ENCODE peak calls at places on chromosome 16, in eight cellular contexts. One of them, this sample, is unnamed.

GRCh38 chr16:25297151-25297787 is 39.6 kb upstream of the ZKSCAN2 start:
- DNase-seq in esophagus squamous epithelium: no peak
- DNase-seq in stimulated activated CD8-positive, alpha-beta memory T cell treated with anti-CD3 and anti-CD28 coated beads, Interleukin-2, amount 100 ng/mL, for 48 hours: no peak
- DNase-seq in T-helper 1 cell: no peak
- DNase-seq in activated gamma-delta T cell treated with anti-CD3 and anti-CD28 coated beads, Interleukin-2, amount 50 U/mL, for 16 hours: no peak
- DNase-seq in Calu3: no peak
- DNase-seq in SJSA1: no peak
- DNase-seq in IMR-90: no peak
- DNase-seq in this sample: no peak

GRCh38 chr16:28983644-28984043 is 1.2 kb upstream of the LAT start:
- DNase-seq in esophagus squamous epithelium: no peak
- DNase-seq in stimulated activated CD8-positive, alpha-beta memory T cell treated with anti-CD3 and anti-CD28 coated beads, Interleukin-2, amount 100 ng/mL, for 48 hours: no peak
- DNase-seq in T-helper 1 cell: no peak
- DNase-seq in activated gamma-delta T cell treated with anti-CD3 and anti-CD28 coated beads, Interleukin-2, amount 50 U/mL, for 16 hours: no peak
- DNase-seq in Calu3: no peak
- DNase-seq in SJSA1: no peak
- DNase-seq in IMR-90: no peak
- DNase-seq in this sample: no peak

GRCh38 chr16:78727536-78727935 is 628.1 kb downstream of the WWOX start:
- DNase-seq in esophagus squamous epithelium: no peak
- DNase-seq in stimulated activated CD8-positive, alpha-beta memory T cell treated with anti-CD3 and anti-CD28 coated beads, Interleukin-2, amount 100 ng/mL, for 48 hours: no peak
- DNase-seq in T-helper 1 cell: no peak
- DNase-seq in activated gamma-delta T cell treated with anti-CD3 and anti-CD28 coated beads, Interleukin-2, amount 50 U/mL, for 16 hours: no peak
- DNase-seq in Calu3: no peak
- DNase-seq in SJSA1: no peak
- DNase-seq in IMR-90: no peak
- DNase-seq in this sample: no peak

GRCh38 chr16:76265434-76266045 is 11.7 kb upstream of the CNTNAP4 start:
- DNase-seq in esophagus squamous epithelium: no peak
- DNase-seq in stimulated activated CD8-positive, alpha-beta memory T cell treated with anti-CD3 and anti-CD28 coated beads, Interleukin-2, amount 100 ng/mL, for 48 hours: no peak
- DNase-seq in T-helper 1 cell: no peak
- DNase-seq in activated gamma-delta T cell treated with anti-CD3 and anti-CD28 coated beads, Interleukin-2, amount 50 U/mL, for 16 hours: no peak
- DNase-seq in Calu3: peak; percentile 62
- DNase-seq in SJSA1: no peak
- DNase-seq in IMR-90: peak; percentile 1
- DNase-seq in this sample: no peak

GRCh38 chr16:87580855-87581261 is 21.4 kb upstream of the JPH3 start:
- DNase-seq in esophagus squamous epithelium: no peak
- DNase-seq in stimulated activated CD8-positive, alpha-beta memory T cell treated with anti-CD3 and anti-CD28 coated beads, Interleukin-2, amount 100 ng/mL, for 48 hours: no peak
- DNase-seq in T-helper 1 cell: no peak
- DNase-seq in activated gamma-delta T cell treated with anti-CD3 and anti-CD28 coated beads, Interleukin-2, amount 50 U/mL, for 16 hours: no peak
- DNase-seq in Calu3: no peak
- DNase-seq in SJSA1: peak; percentile 98
- DNase-seq in IMR-90: peak; percentile 46
- DNase-seq in this sample: no peak

GRCh38 chr16:30523768-30524574 is 2.4 kb downstream of the ZNF768 start:
- DNase-seq in esophagus squamous epithelium: no peak
- DNase-seq in stimulated activated CD8-positive, alpha-beta memory T cell treated with anti-CD3 and anti-CD28 coated beads, Interleukin-2, amount 100 ng/mL, for 48 hours: no peak
- DNase-seq in T-helper 1 cell: no peak
- DNase-seq in activated gamma-delta T cell treated with anti-CD3 and anti-CD28 coated beads, Interleukin-2, amount 50 U/mL, for 16 hours: no peak
- DNase-seq in Calu3: no peak
- DNase-seq in SJSA1: no peak
- DNase-seq in IMR-90: no peak
- DNase-seq in this sample: no peak

GRCh38 chr16:5025171-5025632 is 8.5 kb downstream of the NAGPA start:
- DNase-seq in esophagus squamous epithelium: no peak
- DNase-seq in stimulated activated CD8-positive, alpha-beta memory T cell treated with anti-CD3 and anti-CD28 coated beads, Interleukin-2, amount 100 ng/mL, for 48 hours: no peak
- DNase-seq in T-helper 1 cell: no peak
- DNase-seq in activated gamma-delta T cell treated with anti-CD3 and anti-CD28 coated beads, Interleukin-2, amount 50 U/mL, for 16 hours: no peak
- DNase-seq in Calu3: peak; percentile 28
- DNase-seq in SJSA1: no peak
- DNase-seq in IMR-90: no peak
- DNase-seq in this sample: no peak

GRCh38 chr16:58684001-58684353 is 593 bp downstream of the SLC38A7 start:
- DNase-seq in esophagus squamous epithelium: no peak
- DNase-seq in stimulated activated CD8-positive, alpha-beta memory T cell treated with anti-CD3 and anti-CD28 coated beads, Interleukin-2, amount 100 ng/mL, for 48 hours: no peak
- DNase-seq in T-helper 1 cell: no peak
- DNase-seq in activated gamma-delta T cell treated with anti-CD3 and anti-CD28 coated beads, Interleukin-2, amount 50 U/mL, for 16 hours: no peak
- DNase-seq in Calu3: no peak
- DNase-seq in SJSA1: peak; percentile 15
- DNase-seq in IMR-90: peak; percentile 10
- DNase-seq in this sample: no peak

GRCh38 chr16:3155181-3155580 is 20.4 kb downstream of the ZNF213 start:
- DNase-seq in esophagus squamous epithelium: no peak
- DNase-seq in stimulated activated CD8-positive, alpha-beta memory T cell treated with anti-CD3 and anti-CD28 coated beads, Interleukin-2, amount 100 ng/mL, for 48 hours: no peak
- DNase-seq in T-helper 1 cell: no peak
- DNase-seq in activated gamma-delta T cell treated with anti-CD3 and anti-CD28 coated beads, Interleukin-2, amount 50 U/mL, for 16 hours: no peak
- DNase-seq in Calu3: no peak
- DNase-seq in SJSA1: no peak
- DNase-seq in IMR-90: no peak
- DNase-seq in this sample: no peak

GRCh38 chr16:75494696-75495601 is at the start of gene CHST6:
- DNase-seq in esophagus squamous epithelium: no peak
- DNase-seq in stimulated activated CD8-positive, alpha-beta memory T cell treated with anti-CD3 and anti-CD28 coated beads, Interleukin-2, amount 100 ng/mL, for 48 hours: no peak
- DNase-seq in T-helper 1 cell: no peak
- DNase-seq in activated gamma-delta T cell treated with anti-CD3 and anti-CD28 coated beads, Interleukin-2, amount 50 U/mL, for 16 hours: no peak
- DNase-seq in Calu3: peak; percentile 76
- DNase-seq in SJSA1: no peak
- DNase-seq in IMR-90: no peak
- DNase-seq in this sample: peak; percentile 67

GRCh38 chr16:54397838-54398237 is 111.3 kb upstream of the IRX3 start:
- DNase-seq in esophagus squamous epithelium: no peak
- DNase-seq in stimulated activated CD8-positive, alpha-beta memory T cell treated with anti-CD3 and anti-CD28 coated beads, Interleukin-2, amount 100 ng/mL, for 48 hours: no peak
- DNase-seq in T-helper 1 cell: no peak
- DNase-seq in activated gamma-delta T cell treated with anti-CD3 and anti-CD28 coated beads, Interleukin-2, amount 50 U/mL, for 16 hours: no peak
- DNase-seq in Calu3: no peak
- DNase-seq in SJSA1: no peak
- DNase-seq in IMR-90: no peak
- DNase-seq in this sample: no peak

GRCh38 chr16:67663151-67663876 is 2.6 kb downstream of the PARD6A start:
- DNase-seq in esophagus squamous epithelium: no peak
- DNase-seq in stimulated activated CD8-positive, alpha-beta memory T cell treated with anti-CD3 and anti-CD28 coated beads, Interleukin-2, amount 100 ng/mL, for 48 hours: no peak
- DNase-seq in T-helper 1 cell: no peak
- DNase-seq in activated gamma-delta T cell treated with anti-CD3 and anti-CD28 coated beads, Interleukin-2, amount 50 U/mL, for 16 hours: no peak
- DNase-seq in Calu3: peak; percentile 50
- DNase-seq in SJSA1: no peak
- DNase-seq in IMR-90: no peak
- DNase-seq in this sample: no peak

GRCh38 chr16:71367243-71367976 is 8.9 kb downstream of the CALB2 start:
- DNase-seq in esophagus squamous epithelium: no peak
- DNase-seq in stimulated activated CD8-positive, alpha-beta memory T cell treated with anti-CD3 and anti-CD28 coated beads, Interleukin-2, amount 100 ng/mL, for 48 hours: peak; percentile 31
- DNase-seq in T-helper 1 cell: peak; percentile 9
- DNase-seq in activated gamma-delta T cell treated with anti-CD3 and anti-CD28 coated beads, Interleukin-2, amount 50 U/mL, for 16 hours: no peak
- DNase-seq in Calu3: peak; percentile 83
- DNase-seq in SJSA1: peak; percentile 25
- DNase-seq in IMR-90: peak; percentile 21
- DNase-seq in this sample: peak; percentile 53

GRCh38 chr16:12201216-12201615 is 224.7 kb downstream of the SNX29 start:
- DNase-seq in esophagus squamous epithelium: no peak
- DNase-seq in stimulated activated CD8-positive, alpha-beta memory T cell treated with anti-CD3 and anti-CD28 coated beads, Interleukin-2, amount 100 ng/mL, for 48 hours: no peak
- DNase-seq in T-helper 1 cell: no peak
- DNase-seq in activated gamma-delta T cell treated with anti-CD3 and anti-CD28 coated beads, Interleukin-2, amount 50 U/mL, for 16 hours: no peak
- DNase-seq in Calu3: no peak
- DNase-seq in SJSA1: no peak
- DNase-seq in IMR-90: peak; percentile 62
- DNase-seq in this sample: no peak

GRCh38 chr16:11232852-11233726 is 22.9 kb downstream of the SOCS1 start:
- DNase-seq in esophagus squamous epithelium: no peak
- DNase-seq in stimulated activated CD8-positive, alpha-beta memory T cell treated with anti-CD3 and anti-CD28 coated beads, Interleukin-2, amount 100 ng/mL, for 48 hours: peak; percentile 87
- DNase-seq in T-helper 1 cell: peak; percentile 71
- DNase-seq in activated gamma-delta T cell treated with anti-CD3 and anti-CD28 coated beads, Interleukin-2, amount 50 U/mL, for 16 hours: peak; percentile 86
- DNase-seq in Calu3: no peak
- DNase-seq in SJSA1: no peak
- DNase-seq in IMR-90: no peak
- DNase-seq in this sample: peak; percentile 63

GRCh38 chr16:17105239-17105721 is 365.5 kb downstream of the XYLT1 start:
- DNase-seq in esophagus squamous epithelium: no peak
- DNase-seq in stimulated activated CD8-positive, alpha-beta memory T cell treated with anti-CD3 and anti-CD28 coated beads, Interleukin-2, amount 100 ng/mL, for 48 hours: no peak
- DNase-seq in T-helper 1 cell: no peak
- DNase-seq in activated gamma-delta T cell treated with anti-CD3 and anti-CD28 coated beads, Interleukin-2, amount 50 U/mL, for 16 hours: no peak
- DNase-seq in Calu3: no peak
- DNase-seq in SJSA1: peak; percentile 33
- DNase-seq in IMR-90: peak; percentile 2
- DNase-seq in this sample: no peak

GRCh38 chr16:62225675-62226074 is 189.4 kb upstream of the CDH8 start:
- DNase-seq in esophagus squamous epithelium: no peak
- DNase-seq in stimulated activated CD8-positive, alpha-beta memory T cell treated with anti-CD3 and anti-CD28 coated beads, Interleukin-2, amount 100 ng/mL, for 48 hours: peak; percentile 13
- DNase-seq in T-helper 1 cell: no peak
- DNase-seq in activated gamma-delta T cell treated with anti-CD3 and anti-CD28 coated beads, Interleukin-2, amount 50 U/mL, for 16 hours: no peak
- DNase-seq in Calu3: no peak
- DNase-seq in SJSA1: peak; percentile 5
- DNase-seq in IMR-90: no peak
- DNase-seq in this sample: peak; percentile 20

GRCh38 chr16:80759419-80760162 is 44.8 kb downstream of the CDYL2 start:
- DNase-seq in esophagus squamous epithelium: no peak
- DNase-seq in stimulated activated CD8-positive, alpha-beta memory T cell treated with anti-CD3 and anti-CD28 coated beads, Interleukin-2, amount 100 ng/mL, for 48 hours: no peak
- DNase-seq in T-helper 1 cell: no peak
- DNase-seq in activated gamma-delta T cell treated with anti-CD3 and anti-CD28 coated beads, Interleukin-2, amount 50 U/mL, for 16 hours: no peak
- DNase-seq in Calu3: no peak
- DNase-seq in SJSA1: no peak
- DNase-seq in IMR-90: no peak
- DNase-seq in this sample: no peak

GRCh38 chr16:35506018-35506897 is 2046.8 kb downstream of the TP53TG3F start:
- DNase-seq in esophagus squamous epithelium: no peak
- DNase-seq in stimulated activated CD8-positive, alpha-beta memory T cell treated with anti-CD3 and anti-CD28 coated beads, Interleukin-2, amount 100 ng/mL, for 48 hours: no peak
- DNase-seq in T-helper 1 cell: no peak
- DNase-seq in activated gamma-delta T cell treated with anti-CD3 and anti-CD28 coated beads, Interleukin-2, amount 50 U/mL, for 16 hours: no peak
- DNase-seq in Calu3: no peak
- DNase-seq in SJSA1: no peak
- DNase-seq in IMR-90: no peak
- DNase-seq in this sample: no peak

GRCh38 chr16:64428463-64428862 is 693.4 kb downstream of the CDH11 start:
- DNase-seq in esophagus squamous epithelium: no peak
- DNase-seq in stimulated activated CD8-positive, alpha-beta memory T cell treated with anti-CD3 and anti-CD28 coated beads, Interleukin-2, amount 100 ng/mL, for 48 hours: no peak
- DNase-seq in T-helper 1 cell: no peak
- DNase-seq in activated gamma-delta T cell treated with anti-CD3 and anti-CD28 coated beads, Interleukin-2, amount 50 U/mL, for 16 hours: no peak
- DNase-seq in Calu3: no peak
- DNase-seq in SJSA1: no peak
- DNase-seq in IMR-90: peak; percentile 81
- DNase-seq in this sample: no peak

GRCh38 chr16:79393564-79393963 is 207.0 kb downstream of the MAF start:
- DNase-seq in esophagus squamous epithelium: no peak
- DNase-seq in stimulated activated CD8-positive, alpha-beta memory T cell treated with anti-CD3 and anti-CD28 coated beads, Interleukin-2, amount 100 ng/mL, for 48 hours: no peak
- DNase-seq in T-helper 1 cell: no peak
- DNase-seq in activated gamma-delta T cell treated with anti-CD3 and anti-CD28 coated beads, Interleukin-2, amount 50 U/mL, for 16 hours: no peak
- DNase-seq in Calu3: no peak
- DNase-seq in SJSA1: no peak
- DNase-seq in IMR-90: no peak
- DNase-seq in this sample: no peak

GRCh38 chr16:4244881-4245280 is 3.0 kb upstream of the SRL start:
- DNase-seq in esophagus squamous epithelium: no peak
- DNase-seq in stimulated activated CD8-positive, alpha-beta memory T cell treated with anti-CD3 and anti-CD28 coated beads, Interleukin-2, amount 100 ng/mL, for 48 hours: no peak
- DNase-seq in T-helper 1 cell: no peak
- DNase-seq in activated gamma-delta T cell treated with anti-CD3 and anti-CD28 coated beads, Interleukin-2, amount 50 U/mL, for 16 hours: no peak
- DNase-seq in Calu3: no peak
- DNase-seq in SJSA1: no peak
- DNase-seq in IMR-90: no peak
- DNase-seq in this sample: no peak

GRCh38 chr16:22098538-22099255 is 6.4 kb downstream of the VWA3A start:
- DNase-seq in esophagus squamous epithelium: no peak
- DNase-seq in stimulated activated CD8-positive, alpha-beta memory T cell treated with anti-CD3 and anti-CD28 coated beads, Interleukin-2, amount 100 ng/mL, for 48 hours: no peak
- DNase-seq in T-helper 1 cell: peak; percentile 4
- DNase-seq in activated gamma-delta T cell treated with anti-CD3 and anti-CD28 coated beads, Interleukin-2, amount 50 U/mL, for 16 hours: no peak
- DNase-seq in Calu3: peak; percentile 39
- DNase-seq in SJSA1: peak; percentile 40
- DNase-seq in IMR-90: peak; percentile 44
- DNase-seq in this sample: no peak

GRCh38 chr16:13307255-13307654 is 405.9 kb downstream of the SHISA9 start:
- DNase-seq in esophagus squamous epithelium: no peak
- DNase-seq in stimulated activated CD8-positive, alpha-beta memory T cell treated with anti-CD3 and anti-CD28 coated beads, Interleukin-2, amount 100 ng/mL, for 48 hours: no peak
- DNase-seq in T-helper 1 cell: no peak
- DNase-seq in activated gamma-delta T cell treated with anti-CD3 and anti-CD28 coated beads, Interleukin-2, amount 50 U/mL, for 16 hours: no peak
- DNase-seq in Calu3: peak; percentile 24
- DNase-seq in SJSA1: peak; percentile 44
- DNase-seq in IMR-90: no peak
- DNase-seq in this sample: no peak

GRCh38 chr16:10813123-10813455 is 5.5 kb downstream of the TVP23A start:
- DNase-seq in esophagus squamous epithelium: no peak
- DNase-seq in stimulated activated CD8-positive, alpha-beta memory T cell treated with anti-CD3 and anti-CD28 coated beads, Interleukin-2, amount 100 ng/mL, for 48 hours: no peak
- DNase-seq in T-helper 1 cell: no peak
- DNase-seq in activated gamma-delta T cell treated with anti-CD3 and anti-CD28 coated beads, Interleukin-2, amount 50 U/mL, for 16 hours: no peak
- DNase-seq in Calu3: no peak
- DNase-seq in SJSA1: no peak
- DNase-seq in IMR-90: no peak
- DNase-seq in this sample: no peak

GRCh38 chr16:57374067-57374534 is 1.8 kb downstream of the CX3CL1 start:
- DNase-seq in esophagus squamous epithelium: no peak
- DNase-seq in stimulated activated CD8-positive, alpha-beta memory T cell treated with anti-CD3 and anti-CD28 coated beads, Interleukin-2, amount 100 ng/mL, for 48 hours: no peak
- DNase-seq in T-helper 1 cell: no peak
- DNase-seq in activated gamma-delta T cell treated with anti-CD3 and anti-CD28 coated beads, Interleukin-2, amount 50 U/mL, for 16 hours: no peak
- DNase-seq in Calu3: no peak
- DNase-seq in SJSA1: no peak
- DNase-seq in IMR-90: peak; percentile 62
- DNase-seq in this sample: no peak

GRCh38 chr16:19844945-19845641 is 39.6 kb downstream of the GPRC5B start:
- DNase-seq in esophagus squamous epithelium: no peak
- DNase-seq in stimulated activated CD8-positive, alpha-beta memory T cell treated with anti-CD3 and anti-CD28 coated beads, Interleukin-2, amount 100 ng/mL, for 48 hours: no peak
- DNase-seq in T-helper 1 cell: no peak
- DNase-seq in activated gamma-delta T cell treated with anti-CD3 and anti-CD28 coated beads, Interleukin-2, amount 50 U/mL, for 16 hours: no peak
- DNase-seq in Calu3: no peak
- DNase-seq in SJSA1: peak; percentile 78
- DNase-seq in IMR-90: peak; percentile 92
- DNase-seq in this sample: no peak

GRCh38 chr16:52912565-52913173 is 140.0 kb downstream of the CHD9NB start:
- DNase-seq in esophagus squamous epithelium: no peak
- DNase-seq in stimulated activated CD8-positive, alpha-beta memory T cell treated with anti-CD3 and anti-CD28 coated beads, Interleukin-2, amount 100 ng/mL, for 48 hours: peak; percentile 7
- DNase-seq in T-helper 1 cell: no peak
- DNase-seq in activated gamma-delta T cell treated with anti-CD3 and anti-CD28 coated beads, Interleukin-2, amount 50 U/mL, for 16 hours: no peak
- DNase-seq in Calu3: peak; percentile 82
- DNase-seq in SJSA1: peak; percentile 36
- DNase-seq in IMR-90: peak; percentile 49
- DNase-seq in this sample: peak; percentile 12

GRCh38 chr16:28475221-28475620 is 3.1 kb upstream of the NPIPB7 start:
- DNase-seq in esophagus squamous epithelium: no peak
- DNase-seq in stimulated activated CD8-positive, alpha-beta memory T cell treated with anti-CD3 and anti-CD28 coated beads, Interleukin-2, amount 100 ng/mL, for 48 hours: no peak
- DNase-seq in T-helper 1 cell: no peak
- DNase-seq in activated gamma-delta T cell treated with anti-CD3 and anti-CD28 coated beads, Interleukin-2, amount 50 U/mL, for 16 hours: no peak
- DNase-seq in Calu3: no peak
- DNase-seq in SJSA1: no peak
- DNase-seq in IMR-90: no peak
- DNase-seq in this sample: no peak

GRCh38 chr16:4489030-4489429 is 12.8 kb downstream of the HMOX2 start:
- DNase-seq in esophagus squamous epithelium: no peak
- DNase-seq in stimulated activated CD8-positive, alpha-beta memory T cell treated with anti-CD3 and anti-CD28 coated beads, Interleukin-2, amount 100 ng/mL, for 48 hours: no peak
- DNase-seq in T-helper 1 cell: no peak
- DNase-seq in activated gamma-delta T cell treated with anti-CD3 and anti-CD28 coated beads, Interleukin-2, amount 50 U/mL, for 16 hours: no peak
- DNase-seq in Calu3: no peak
- DNase-seq in SJSA1: peak; percentile 77
- DNase-seq in IMR-90: peak; percentile 90
- DNase-seq in this sample: no peak

GRCh38 chr16:48503779-48504178 is 106.2 kb downstream of the N4BP1 start:
- DNase-seq in esophagus squamous epithelium: no peak
- DNase-seq in stimulated activated CD8-positive, alpha-beta memory T cell treated with anti-CD3 and anti-CD28 coated beads, Interleukin-2, amount 100 ng/mL, for 48 hours: no peak
- DNase-seq in T-helper 1 cell: no peak
- DNase-seq in activated gamma-delta T cell treated with anti-CD3 and anti-CD28 coated beads, Interleukin-2, amount 50 U/mL, for 16 hours: no peak
- DNase-seq in Calu3: no peak
- DNase-seq in SJSA1: peak; percentile 76
- DNase-seq in IMR-90: peak; percentile 89
- DNase-seq in this sample: no peak

GRCh38 chr16:9199751-9200150 is 108.3 kb downstream of the HAPSTR1 start:
- DNase-seq in esophagus squamous epithelium: no peak
- DNase-seq in stimulated activated CD8-positive, alpha-beta memory T cell treated with anti-CD3 and anti-CD28 coated beads, Interleukin-2, amount 100 ng/mL, for 48 hours: no peak
- DNase-seq in T-helper 1 cell: no peak
- DNase-seq in activated gamma-delta T cell treated with anti-CD3 and anti-CD28 coated beads, Interleukin-2, amount 50 U/mL, for 16 hours: no peak
- DNase-seq in Calu3: no peak
- DNase-seq in SJSA1: no peak
- DNase-seq in IMR-90: no peak
- DNase-seq in this sample: no peak

GRCh38 chr16:72680732-72681131 is 367.2 kb downstream of the ZFHX3 start:
- DNase-seq in esophagus squamous epithelium: no peak
- DNase-seq in stimulated activated CD8-positive, alpha-beta memory T cell treated with anti-CD3 and anti-CD28 coated beads, Interleukin-2, amount 100 ng/mL, for 48 hours: no peak
- DNase-seq in T-helper 1 cell: no peak
- DNase-seq in activated gamma-delta T cell treated with anti-CD3 and anti-CD28 coated beads, Interleukin-2, amount 50 U/mL, for 16 hours: no peak
- DNase-seq in Calu3: no peak
- DNase-seq in SJSA1: no peak
- DNase-seq in IMR-90: no peak
- DNase-seq in this sample: no peak